ENCODE peak calls at places on chromosomes 3 and 15, in eight cellular contexts. One of them, this sample, is unnamed.

GRCh38 chr3:38017445-38018295 is 11.8 kb downstream of the PLCD1 start:
- DNase-seq in sigmoid colon: peak
- DNase-seq in pancreas: no peak
- DNase-seq in Panc1: no peak
- DNase-seq in NCI-H774: no peak
- DNase-seq in COR-L47: no peak
- DNase-seq in hepatic stellate cell: no peak
- DNase-seq in endothelial cell: no peak
- DNase-seq in this sample: no peak

GRCh38 chr15:48617619-48618018 is 27.9 kb downstream of the FBN1 start:
- DNase-seq in NCI-H774: no peak
- DNase-seq in pancreas: no peak
- DNase-seq in COR-L47: no peak
- DNase-seq in sigmoid colon: peak
- DNase-seq in endothelial cell: no peak
- DNase-seq in Panc1: no peak
- DNase-seq in hepatic stellate cell: peak
- DNase-seq in this sample: no peak

GRCh38 chr15:60970246-60971170 is 258.6 kb downstream of the RORA start:
- DNase-seq in endothelial cell: no peak
- DNase-seq in Panc1: no peak
- DNase-seq in hepatic stellate cell: no peak
- DNase-seq in sigmoid colon: no peak
- DNase-seq in COR-L47: no peak
- DNase-seq in pancreas: no peak
- DNase-seq in NCI-H774: no peak
- DNase-seq in this sample: no peak

GRCh38 chr15:101173233-101174119 is 78.4 kb downstream of the CHSY1 start:
- DNase-seq in endothelial cell: no peak
- DNase-seq in NCI-H774: no peak
- DNase-seq in Panc1: no peak
- DNase-seq in hepatic stellate cell: no peak
- DNase-seq in COR-L47: no peak
- DNase-seq in sigmoid colon: no peak
- DNase-seq in pancreas: no peak
- DNase-seq in this sample: no peak

GRCh38 chr3:119841808-119842471 is 60.0 kb downstream of the NR1I2 start:
- DNase-seq in hepatic stellate cell: no peak
- DNase-seq in endothelial cell: no peak
- DNase-seq in NCI-H774: no peak
- DNase-seq in sigmoid colon: no peak
- DNase-seq in Panc1: no peak
- DNase-seq in pancreas: no peak
- DNase-seq in COR-L47: no peak
- DNase-seq in this sample: no peak

GRCh38 chr3:25455316-25456232 is 27.5 kb downstream of the RARB start:
- DNase-seq in sigmoid colon: peak
- DNase-seq in Panc1: no peak
- DNase-seq in pancreas: no peak
- DNase-seq in hepatic stellate cell: peak
- DNase-seq in endothelial cell: no peak
- DNase-seq in NCI-H774: no peak
- DNase-seq in COR-L47: no peak
- DNase-seq in this sample: no peak

GRCh38 chr3:182027366-182027765 is 315.6 kb downstream of the SOX2 start:
- DNase-seq in COR-L47: no peak
- DNase-seq in endothelial cell: no peak
- DNase-seq in Panc1: no peak
- DNase-seq in sigmoid colon: no peak
- DNase-seq in pancreas: no peak
- DNase-seq in hepatic stellate cell: no peak
- DNase-seq in NCI-H774: no peak
- DNase-seq in this sample: no peak

GRCh38 chr15:29337156-29337959 is 67.7 kb upstream of the NSMCE3 start:
- DNase-seq in COR-L47: no peak
- DNase-seq in sigmoid colon: no peak
- DNase-seq in endothelial cell: no peak
- DNase-seq in NCI-H774: no peak
- DNase-seq in Panc1: no peak
- DNase-seq in hepatic stellate cell: no peak
- DNase-seq in pancreas: no peak
- DNase-seq in this sample: no peak

GRCh38 chr3:128993461-128994172 is at the start of gene CFAP92:
- DNase-seq in COR-L47: peak
- DNase-seq in pancreas: peak
- DNase-seq in NCI-H774: peak
- DNase-seq in hepatic stellate cell: peak
- DNase-seq in sigmoid colon: peak
- DNase-seq in Panc1: no peak
- DNase-seq in endothelial cell: peak
- DNase-seq in this sample: peak

This sample was measured in GM18507.